ENCODE peak calls at places on chromosomes 6 and 20, in ten cellular contexts. One of them, this sample, is unnamed. For H3K4me1, the result is how much of the 10 kb centered on the place peaks cover.

GRCh38 chr20:37364013-37364926 is 18.3 kb downstream of the SRC start:
- DNase-seq in lower lobe of right lung: peak
- DNase-seq in esophagus squamous epithelium: no peak
- DNase-seq in uterus: no peak
- DNase-seq in left ventricle myocardium inferior: no peak
- DNase-seq in naive thymus-derived CD4-positive, alpha-beta T cell: no peak
- DNase-seq in colonic mucosa: no peak
- DNase-seq in tibial nerve: no peak
- DNase-seq in right cardiac atrium: peak
- DNase-seq in Peyer's patch: no peak
- DNase-seq in this sample: no peak

GRCh38 chr20:44097521-44098255 is 89.3 kb downstream of the JPH2 start:
- DNase-seq in lower lobe of right lung: no peak
- DNase-seq in esophagus squamous epithelium: no peak
- DNase-seq in uterus: no peak
- DNase-seq in left ventricle myocardium inferior: no peak
- DNase-seq in naive thymus-derived CD4-positive, alpha-beta T cell: no peak
- DNase-seq in colonic mucosa: no peak
- DNase-seq in tibial nerve: no peak
- DNase-seq in right cardiac atrium: no peak
- DNase-seq in Peyer's patch: no peak
- DNase-seq in this sample: no peak

GRCh38 chr6:150876598-150876997 is 11.1 kb downstream of the MTHFD1L start:
- DNase-seq in lower lobe of right lung: no peak
- DNase-seq in esophagus squamous epithelium: no peak
- DNase-seq in uterus: no peak
- DNase-seq in left ventricle myocardium inferior: peak
- DNase-seq in naive thymus-derived CD4-positive, alpha-beta T cell: no peak
- DNase-seq in colonic mucosa: peak
- DNase-seq in tibial nerve: no peak
- DNase-seq in right cardiac atrium: peak
- DNase-seq in Peyer's patch: no peak
- DNase-seq in this sample: peak

GRCh38 chr6:110530671-110531070 is 54.3 kb upstream of the SLC22A16 start:
- DNase-seq in lower lobe of right lung: no peak
- DNase-seq in esophagus squamous epithelium: no peak
- DNase-seq in uterus: no peak
- DNase-seq in left ventricle myocardium inferior: no peak
- DNase-seq in naive thymus-derived CD4-positive, alpha-beta T cell: no peak
- DNase-seq in colonic mucosa: no peak
- DNase-seq in tibial nerve: no peak
- DNase-seq in right cardiac atrium: no peak
- DNase-seq in Peyer's patch: no peak
- DNase-seq in this sample: no peak

GRCh38 chr6:156563710-156564109 is 213.5 kb upstream of the ARID1B start:
- DNase-seq in lower lobe of right lung: no peak
- DNase-seq in esophagus squamous epithelium: no peak
- DNase-seq in uterus: no peak
- DNase-seq in left ventricle myocardium inferior: no peak
- DNase-seq in naive thymus-derived CD4-positive, alpha-beta T cell: no peak
- DNase-seq in colonic mucosa: no peak
- DNase-seq in tibial nerve: no peak
- DNase-seq in right cardiac atrium: peak
- DNase-seq in Peyer's patch: no peak
- DNase-seq in this sample: no peak

GRCh38 chr6:43089467-43089866 is 13.4 kb downstream of the PTK7 start:
- DNase-seq in lower lobe of right lung: no peak
- DNase-seq in esophagus squamous epithelium: no peak
- DNase-seq in uterus: no peak
- DNase-seq in left ventricle myocardium inferior: no peak
- DNase-seq in naive thymus-derived CD4-positive, alpha-beta T cell: no peak
- DNase-seq in colonic mucosa: no peak
- DNase-seq in tibial nerve: no peak
- DNase-seq in right cardiac atrium: no peak
- DNase-seq in Peyer's patch: no peak
- DNase-seq in this sample: no peak

GRCh38 chr6:145080651-145081050 is 654.7 kb downstream of the EPM2A start:
- DNase-seq in lower lobe of right lung: no peak
- DNase-seq in esophagus squamous epithelium: no peak
- DNase-seq in uterus: no peak
- DNase-seq in left ventricle myocardium inferior: no peak
- DNase-seq in naive thymus-derived CD4-positive, alpha-beta T cell: no peak
- DNase-seq in colonic mucosa: no peak
- DNase-seq in tibial nerve: no peak
- DNase-seq in right cardiac atrium: no peak
- DNase-seq in Peyer's patch: no peak
- DNase-seq in this sample: no peak

GRCh38 chr6:44659676-44660170 is 272.2 kb downstream of the CDC5L start:
- DNase-seq in lower lobe of right lung: no peak
- DNase-seq in esophagus squamous epithelium: no peak
- DNase-seq in uterus: no peak
- DNase-seq in left ventricle myocardium inferior: no peak
- DNase-seq in naive thymus-derived CD4-positive, alpha-beta T cell: no peak
- DNase-seq in colonic mucosa: no peak
- DNase-seq in tibial nerve: no peak
- DNase-seq in right cardiac atrium: no peak
- DNase-seq in Peyer's patch: no peak
- DNase-seq in this sample: no peak

GRCh38 chr6:118511930-118512715 is 36.0 kb upstream of the PLN start:
- DNase-seq in lower lobe of right lung: no peak
- DNase-seq in esophagus squamous epithelium: no peak
- DNase-seq in uterus: no peak
- DNase-seq in left ventricle myocardium inferior: no peak
- DNase-seq in naive thymus-derived CD4-positive, alpha-beta T cell: no peak
- DNase-seq in colonic mucosa: no peak
- DNase-seq in tibial nerve: no peak
- DNase-seq in right cardiac atrium: no peak
- DNase-seq in Peyer's patch: no peak
- DNase-seq in this sample: no peak

GRCh38 chr6:124356276-124356810 is 552.7 kb downstream of the NKAIN2 start:
- DNase-seq in lower lobe of right lung: no peak
- DNase-seq in esophagus squamous epithelium: no peak
- DNase-seq in uterus: no peak
- DNase-seq in left ventricle myocardium inferior: no peak
- DNase-seq in naive thymus-derived CD4-positive, alpha-beta T cell: no peak
- DNase-seq in colonic mucosa: no peak
- DNase-seq in tibial nerve: no peak
- DNase-seq in right cardiac atrium: no peak
- DNase-seq in Peyer's patch: no peak
- DNase-seq in this sample: no peak

GRCh38 chr6:52725133-52725529 is 38.1 kb downstream of the GSTA2 start:
- DNase-seq in lower lobe of right lung: no peak
- DNase-seq in esophagus squamous epithelium: no peak
- DNase-seq in uterus: no peak
- DNase-seq in left ventricle myocardium inferior: no peak
- DNase-seq in naive thymus-derived CD4-positive, alpha-beta T cell: no peak
- DNase-seq in colonic mucosa: peak
- DNase-seq in tibial nerve: no peak
- DNase-seq in right cardiac atrium: peak
- DNase-seq in Peyer's patch: peak
- DNase-seq in this sample: no peak

GRCh38 chr6:139236105-139236504 is 55.7 kb downstream of the TXLNB start:
- DNase-seq in lower lobe of right lung: no peak
- DNase-seq in esophagus squamous epithelium: no peak
- DNase-seq in uterus: no peak
- DNase-seq in left ventricle myocardium inferior: no peak
- DNase-seq in naive thymus-derived CD4-positive, alpha-beta T cell: no peak
- DNase-seq in colonic mucosa: no peak
- DNase-seq in tibial nerve: no peak
- DNase-seq in right cardiac atrium: no peak
- DNase-seq in Peyer's patch: no peak
- DNase-seq in this sample: no peak

GRCh38 chr6:139243531-139243930 is 48.3 kb downstream of the TXLNB start:
- DNase-seq in lower lobe of right lung: no peak
- DNase-seq in esophagus squamous epithelium: no peak
- DNase-seq in uterus: no peak
- DNase-seq in left ventricle myocardium inferior: no peak
- DNase-seq in naive thymus-derived CD4-positive, alpha-beta T cell: no peak
- DNase-seq in colonic mucosa: no peak
- DNase-seq in tibial nerve: no peak
- DNase-seq in right cardiac atrium: no peak
- DNase-seq in Peyer's patch: no peak
- DNase-seq in this sample: no peak

GRCh38 chr6:139239137-139239536 is 52.7 kb downstream of the TXLNB start:
- DNase-seq in lower lobe of right lung: no peak
- DNase-seq in esophagus squamous epithelium: no peak
- DNase-seq in uterus: peak
- DNase-seq in left ventricle myocardium inferior: no peak
- DNase-seq in naive thymus-derived CD4-positive, alpha-beta T cell: no peak
- DNase-seq in colonic mucosa: no peak
- DNase-seq in tibial nerve: no peak
- DNase-seq in right cardiac atrium: no peak
- DNase-seq in Peyer's patch: no peak
- DNase-seq in this sample: no peak

GRCh38 chr6:139242457-139243240 is 49.1 kb downstream of the TXLNB start:
- DNase-seq in lower lobe of right lung: no peak
- DNase-seq in esophagus squamous epithelium: no peak
- DNase-seq in uterus: no peak
- DNase-seq in left ventricle myocardium inferior: no peak
- DNase-seq in naive thymus-derived CD4-positive, alpha-beta T cell: no peak
- DNase-seq in colonic mucosa: no peak
- DNase-seq in tibial nerve: no peak
- DNase-seq in right cardiac atrium: no peak
- DNase-seq in Peyer's patch: no peak
- DNase-seq in this sample: no peak

DNA sequence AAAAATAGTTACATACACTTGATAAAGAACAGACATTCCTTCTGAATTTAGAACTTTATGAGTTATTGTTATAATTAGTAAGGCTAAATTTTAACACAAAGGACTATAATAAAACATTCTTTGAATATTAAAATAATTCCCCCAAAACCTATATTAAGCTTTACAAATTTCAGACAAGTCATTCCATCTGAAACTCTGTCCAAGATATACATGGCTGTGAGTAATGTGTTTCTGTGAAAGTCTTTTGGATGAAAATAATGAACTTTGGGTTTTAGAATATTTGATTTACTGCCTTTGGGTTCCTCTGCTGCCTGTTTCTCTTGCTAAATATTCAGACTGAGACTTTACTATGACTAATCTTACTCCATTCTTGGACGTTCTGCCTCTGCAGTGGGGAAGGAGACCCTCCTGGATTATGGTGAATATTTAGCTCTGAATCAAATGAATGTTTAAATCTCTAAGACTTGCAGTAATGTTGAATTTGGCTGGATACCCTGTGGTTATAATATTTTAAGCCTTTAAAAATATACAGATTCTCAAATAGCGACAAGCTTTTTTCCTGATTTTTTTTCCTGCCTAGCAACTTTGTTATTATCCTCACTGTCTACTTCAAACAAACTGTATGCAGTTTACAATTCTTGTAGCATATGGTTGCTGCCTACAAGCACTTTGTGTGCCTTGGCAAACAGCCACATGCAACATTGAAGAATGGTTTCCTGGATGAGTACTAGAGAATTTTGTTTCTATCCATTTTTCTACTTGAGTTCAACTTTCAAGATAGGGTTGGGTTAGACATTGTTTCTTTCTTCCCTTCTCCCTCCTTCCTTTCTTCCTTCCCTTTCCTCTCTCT is 51.4 kb downstream of the TXLNB start:
- DNase-seq in lower lobe of right lung: no peak
- DNase-seq in esophagus squamous epithelium: no peak
- DNase-seq in uterus: no peak
- DNase-seq in left ventricle myocardium inferior: no peak
- DNase-seq in naive thymus-derived CD4-positive, alpha-beta T cell: no peak
- DNase-seq in colonic mucosa: peak
- DNase-seq in tibial nerve: no peak
- DNase-seq in right cardiac atrium: no peak
- DNase-seq in Peyer's patch: peak
- DNase-seq in this sample: no peak
- H3K27ac ChIP-seq in lower lobe of right lung: peak
- H3K27ac ChIP-seq in esophagus squamous epithelium: no peak
- H3K27ac ChIP-seq in uterus: peak
- H3K27ac ChIP-seq in left ventricle myocardium inferior: peak
- H3K27ac ChIP-seq in naive thymus-derived CD4-positive, alpha-beta T cell: no peak
- H3K27ac ChIP-seq in colonic mucosa: no peak
- H3K27ac ChIP-seq in tibial nerve: no peak
- H3K27ac ChIP-seq in right cardiac atrium: no peak
- H3K27ac ChIP-seq in Peyer's patch: no peak
- H3K27ac ChIP-seq in this sample: peak

GRCh38 chr6:37576336-37576737 is 76.6 kb upstream of the CCDC167 start:
- DNase-seq in lower lobe of right lung: no peak
- DNase-seq in esophagus squamous epithelium: no peak
- DNase-seq in uterus: no peak
- DNase-seq in left ventricle myocardium inferior: no peak
- DNase-seq in naive thymus-derived CD4-positive, alpha-beta T cell: no peak
- DNase-seq in colonic mucosa: no peak
- DNase-seq in tibial nerve: no peak
- DNase-seq in right cardiac atrium: no peak
- DNase-seq in Peyer's patch: no peak
- DNase-seq in this sample: no peak
- H3K4me1 ChIP-seq in lower lobe of right lung: under half
- H3K4me1 ChIP-seq in esophagus squamous epithelium: under half
- H3K4me1 ChIP-seq in uterus: under half
- H3K4me1 ChIP-seq in left ventricle myocardium inferior: under half
- H3K4me1 ChIP-seq in naive thymus-derived CD4-positive, alpha-beta T cell: under half
- H3K4me1 ChIP-seq in colonic mucosa: under half
- H3K4me1 ChIP-seq in tibial nerve: under half
- H3K4me1 ChIP-seq in right cardiac atrium: under half
- H3K4me1 ChIP-seq in Peyer's patch: under half
- H3K4me1 ChIP-seq in this sample: under half

DNA sequence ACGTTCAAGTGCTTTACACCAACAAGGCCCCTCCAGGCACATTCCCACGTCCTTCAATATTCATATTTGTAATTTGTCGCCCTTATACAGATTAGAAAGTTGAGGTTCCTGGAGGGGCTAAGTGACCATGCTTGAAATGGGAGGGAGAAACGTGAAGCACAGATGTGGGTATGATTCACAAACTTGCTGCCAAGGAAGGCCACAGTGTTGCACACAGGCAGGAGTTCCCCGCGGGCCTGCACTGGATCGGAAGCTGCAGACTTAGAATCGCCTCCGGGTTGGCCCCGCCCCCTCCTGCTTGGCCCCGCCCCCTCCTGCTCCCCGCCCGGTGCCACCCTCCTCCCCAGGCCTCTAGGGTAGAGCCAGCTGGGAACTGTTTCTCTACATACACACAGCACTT is 58.2 kb upstream of the QKI start:
- DNase-seq in lower lobe of right lung: peak
- DNase-seq in esophagus squamous epithelium: no peak
- DNase-seq in uterus: no peak
- DNase-seq in left ventricle myocardium inferior: peak
- DNase-seq in naive thymus-derived CD4-positive, alpha-beta T cell: no peak
- DNase-seq in colonic mucosa: peak
- DNase-seq in tibial nerve: no peak
- DNase-seq in right cardiac atrium: peak
- DNase-seq in Peyer's patch: no peak
- DNase-seq in this sample: no peak
- H3K27ac ChIP-seq in lower lobe of right lung: peak
- H3K27ac ChIP-seq in esophagus squamous epithelium: no peak
- H3K27ac ChIP-seq in uterus: no peak
- H3K27ac ChIP-seq in left ventricle myocardium inferior: peak
- H3K27ac ChIP-seq in naive thymus-derived CD4-positive, alpha-beta T cell: no peak
- H3K27ac ChIP-seq in colonic mucosa: peak
- H3K27ac ChIP-seq in tibial nerve: peak
- H3K27ac ChIP-seq in right cardiac atrium: peak
- H3K27ac ChIP-seq in Peyer's patch: peak
- H3K27ac ChIP-seq in this sample: peak

DNA sequence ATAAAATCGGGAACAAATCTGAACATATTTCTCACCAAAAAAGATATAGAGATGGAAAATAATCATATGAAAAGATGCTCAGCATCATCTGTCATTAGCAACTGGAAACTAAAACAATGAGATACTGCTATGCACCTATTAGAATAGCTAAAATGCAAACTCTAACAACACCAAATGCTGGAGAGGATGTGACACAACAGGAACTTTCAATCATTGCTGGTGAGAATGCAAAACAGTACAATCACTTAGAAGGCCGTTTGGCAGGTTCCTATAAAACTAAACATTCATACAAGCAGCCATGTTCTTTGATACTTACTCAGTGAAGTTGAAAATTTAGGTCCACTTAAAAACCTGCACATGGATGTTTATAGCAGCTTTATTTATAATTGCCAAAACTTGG is 67.0 kb downstream of the FAM50B start:
- DNase-seq in lower lobe of right lung: no peak
- DNase-seq in esophagus squamous epithelium: no peak
- DNase-seq in uterus: no peak
- DNase-seq in left ventricle myocardium inferior: no peak
- DNase-seq in naive thymus-derived CD4-positive, alpha-beta T cell: no peak
- DNase-seq in colonic mucosa: no peak
- DNase-seq in tibial nerve: no peak
- DNase-seq in right cardiac atrium: no peak
- DNase-seq in Peyer's patch: no peak
- DNase-seq in this sample: no peak
- H3K4me1 ChIP-seq in lower lobe of right lung: under half
- H3K4me1 ChIP-seq in esophagus squamous epithelium: under half
- H3K4me1 ChIP-seq in uterus: under half
- H3K4me1 ChIP-seq in left ventricle myocardium inferior: half or more
- H3K4me1 ChIP-seq in naive thymus-derived CD4-positive, alpha-beta T cell: under half
- H3K4me1 ChIP-seq in colonic mucosa: under half
- H3K4me1 ChIP-seq in tibial nerve: under half
- H3K4me1 ChIP-seq in right cardiac atrium: under half
- H3K4me1 ChIP-seq in Peyer's patch: under half
- H3K4me1 ChIP-seq in this sample: under half